ENCODE peak calls at places on chromosomes 11 and 22, in seven cellular contexts. S is neural progenitor cell, P is keratinocyte, R is PC-3, L is IMR-90, W is hepatocyte, B is HCT116. T is an unnamed sample.

GRCh38 chr11:109677876-109678275 is 255.9 kb downstream of the C11orf87 start:
- DNase-seq in B (no peak), R (no peak), S (no peak), L (no peak), P (no peak), W (no peak), T (no peak)

GRCh38 chr11:72584293-72584921 is 89.8 kb downstream of the PDE2A start:
- DNase-seq in S (peak; percentile 64), P (no peak), R (no peak), W (no peak), B (no peak), L (peak; percentile 18), T (no peak)

GRCh38 chr11:134407321-134407828 is 4.7 kb downstream of the B3GAT1 start:
- DNase-seq in W (no peak), P (no peak), L (no peak), B (no peak), S (no peak), R (no peak), T (no peak)

GRCh38 chr11:130611791-130612251 is 163.4 kb downstream of the ADAMTS15 start:
- DNase-seq in B (no peak), R (peak; percentile 52), L (peak; percentile 88), P (no peak), S (no peak), W (no peak), T (peak; percentile 80)

GRCh38 chr22:38937036-38937435 is 20.4 kb upstream of the APOBEC3A start:
- DNase-seq in B (no peak), S (no peak), R (no peak), L (no peak), P (no peak), W (no peak), T (no peak)

GRCh38 chr11:14015711-14016110 is 53.2 kb downstream of the SPON1 start:
- DNase-seq in W (peak; percentile 73), B (peak; percentile 51), P (no peak), L (peak; percentile 81), S (no peak), R (peak; percentile 83), T (peak; percentile 32)

GRCh38 chr22:42296381-42296853 is 26.0 kb upstream of the TCF20 start:
- DNase-seq in L (no peak), R (no peak), W (peak; percentile 53), B (no peak), S (no peak), P (no peak), T (no peak)

GRCh38 chr11:16788141-16789060 is 50.0 kb downstream of the C11orf58 start:
- DNase-seq in S (peak; percentile 81), L (peak; percentile 71), B (peak; percentile 75), R (peak; percentile 81), W (peak; percentile 82), P (peak; percentile 87), T (peak; percentile 96)

GRCh38 chr11:118074785-118075184 is 2.1 kb upstream of the TMPRSS4 start:
- DNase-seq in L (no peak), P (peak; percentile 73), S (no peak), B (no peak), W (no peak), R (peak; percentile 61), T (peak; percentile 91)

GRCh38 chr22:23183107-23183698 is 2.9 kb downstream of the BCR start:
- DNase-seq in S (peak; percentile 96), W (peak; percentile 74), B (no peak), P (no peak), R (peak; percentile 47), L (peak; percentile 66), T (peak; percentile 39)

GRCh38 chr11:86781546-86781945 is 18.8 kb upstream of the PRSS23 start:
- DNase-seq in W (no peak), P (no peak), R (no peak), S (no peak), L (no peak), B (no peak), T (no peak)

GRCh38 chr11:8039530-8040260 is 41.3 kb upstream of the TUB start:
- DNase-seq in R (no peak), P (no peak), S (no peak), W (no peak), L (no peak), B (no peak), T (no peak)

GRCh38 chr11:116577273-116577672 is 195.5 kb downstream of the BUD13 start:
- DNase-seq in L (no peak), B (no peak), W (no peak), R (no peak), P (no peak), S (no peak), T (no peak)

GRCh38 chr11:16179668-16180067 is 176.7 kb downstream of the SOX6 start:
- DNase-seq in S (no peak), R (no peak), L (peak; percentile 7), B (no peak), P (no peak), W (no peak), T (no peak)

GRCh38 chr22:27228771-27229170 is 571.4 kb downstream of the MIAT start:
- DNase-seq in L (no peak), S (no peak), P (no peak), B (no peak), R (no peak), W (no peak), T (no peak)

GRCh38 chr11:102111787-102112653 is 1.8 kb downstream of the YAP1 start:
- DNase-seq in W (peak; percentile 83), L (peak; percentile 94), R (peak; percentile 98), B (peak; percentile 98), S (peak; percentile 60), P (peak; percentile 65), T (peak; percentile 93)

GRCh38 chr11:11978792-11979486 is 29.5 kb downstream of the DKK3 start:
- DNase-seq in S (no peak), W (no peak), R (no peak), P (no peak), L (peak; percentile 80), B (no peak), T (no peak)

GRCh38 chr11:1150769-1151365 is 6.9 kb upstream of the MUC5AC start:
- DNase-seq in P (no peak), W (peak; percentile 39), S (no peak), L (peak; percentile 67), R (peak; percentile 83), B (no peak), T (no peak)

GRCh38 chr22:22156716-22157499 is 87.7 kb upstream of the VPREB1 start:
- DNase-seq in P (peak; percentile 25), L (peak; percentile 73), B (peak; percentile 74), R (peak; percentile 75), S (peak; percentile 82), W (peak; percentile 86), T (peak; percentile 43)

GRCh38 chr11:78714539-78714938 is 139.9 kb upstream of the NARS2 start:
- DNase-seq in P (no peak), L (no peak), S (no peak), R (peak; percentile 64), W (no peak), B (no peak), T (no peak)
- H2AFZ ChIP-seq in P (no peak overlapping the region), L (no peak overlapping the region), S (no peak overlapping the region), R (no peak overlapping the region), W (no peak overlapping the region), B (no peak overlapping the region), T (no peak overlapping the region)

GRCh38 chr22:45125198-45125597 is 38.5 kb upstream of the NUP50 start:
- DNase-seq in R (no peak), S (peak; percentile 39), W (peak; percentile 49), L (peak; percentile 94), P (no peak), B (no peak), T (no peak)
- H2AFZ ChIP-seq in R (no peak overlapping the region), S (peak overlapping the region; percentile 22), W (no peak overlapping the region), L (peak overlapping the region; percentile 64), P (no peak overlapping the region), B (no peak overlapping the region), T (no peak overlapping the region)

DNA sequence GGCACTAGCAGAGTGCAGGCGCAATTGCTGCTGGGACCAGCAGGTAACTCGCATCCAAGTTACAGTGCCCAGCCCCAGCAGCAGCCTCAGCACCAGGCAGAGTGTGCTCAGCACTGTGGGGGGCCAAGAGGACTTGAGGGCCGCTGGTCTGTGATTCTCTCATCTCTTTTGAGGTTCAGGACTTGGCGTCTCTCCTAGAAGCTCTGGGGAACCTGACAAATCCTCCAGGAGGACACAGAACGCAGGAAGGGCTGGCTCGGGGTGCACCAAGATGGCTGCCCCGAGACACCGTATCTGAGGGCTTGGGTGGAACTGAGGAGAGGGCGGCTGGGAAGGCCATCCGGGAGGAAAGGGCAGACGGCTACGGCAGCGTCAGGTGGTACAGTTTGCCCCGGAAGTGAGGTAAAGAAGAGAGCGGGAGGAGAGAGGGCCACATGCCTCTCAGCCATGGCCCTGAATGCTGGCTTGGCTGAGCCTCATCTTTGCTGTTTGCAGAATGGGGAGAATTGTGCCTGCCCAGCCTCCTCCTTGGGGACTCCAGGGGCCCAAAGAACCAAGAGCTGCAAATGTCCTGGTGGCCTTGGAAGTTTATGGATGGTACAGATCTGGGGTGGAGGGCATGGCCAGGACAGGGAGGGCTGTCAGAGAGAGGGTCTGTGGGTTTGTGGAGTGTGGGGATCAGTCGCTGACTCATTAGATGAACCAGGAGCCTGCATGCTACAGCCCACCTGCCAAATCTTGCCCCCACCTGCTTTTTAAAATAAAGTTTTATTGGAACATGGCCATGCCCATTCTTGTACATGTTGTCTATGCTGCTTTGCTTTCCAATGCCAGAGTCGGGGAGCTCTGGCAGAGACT is 78.0 kb downstream of the MYEOV start:
- DNase-seq in R (no peak), P (no peak), B (no peak), S (no peak), W (no peak), L (no peak), T (no peak)
- H2AFZ ChIP-seq in R (no peak overlapping the region), P (no peak overlapping the region), B (no peak overlapping the region), S (no peak overlapping the region), W (no peak overlapping the region), L (no peak overlapping the region), T (no peak overlapping the region)

GRCh38 chr22:50657925-50658324 is 14.7 kb upstream of the SHANK3 start:
- DNase-seq in S (no peak), W (no peak), R (no peak), P (no peak), B (no peak), L (peak; percentile 5), T (no peak)

GRCh38 chr22:50660306-50660705 is 12.3 kb upstream of the SHANK3 start:
- DNase-seq in B (no peak), L (no peak), S (no peak), W (no peak), R (no peak), P (no peak), T (no peak)

DNA sequence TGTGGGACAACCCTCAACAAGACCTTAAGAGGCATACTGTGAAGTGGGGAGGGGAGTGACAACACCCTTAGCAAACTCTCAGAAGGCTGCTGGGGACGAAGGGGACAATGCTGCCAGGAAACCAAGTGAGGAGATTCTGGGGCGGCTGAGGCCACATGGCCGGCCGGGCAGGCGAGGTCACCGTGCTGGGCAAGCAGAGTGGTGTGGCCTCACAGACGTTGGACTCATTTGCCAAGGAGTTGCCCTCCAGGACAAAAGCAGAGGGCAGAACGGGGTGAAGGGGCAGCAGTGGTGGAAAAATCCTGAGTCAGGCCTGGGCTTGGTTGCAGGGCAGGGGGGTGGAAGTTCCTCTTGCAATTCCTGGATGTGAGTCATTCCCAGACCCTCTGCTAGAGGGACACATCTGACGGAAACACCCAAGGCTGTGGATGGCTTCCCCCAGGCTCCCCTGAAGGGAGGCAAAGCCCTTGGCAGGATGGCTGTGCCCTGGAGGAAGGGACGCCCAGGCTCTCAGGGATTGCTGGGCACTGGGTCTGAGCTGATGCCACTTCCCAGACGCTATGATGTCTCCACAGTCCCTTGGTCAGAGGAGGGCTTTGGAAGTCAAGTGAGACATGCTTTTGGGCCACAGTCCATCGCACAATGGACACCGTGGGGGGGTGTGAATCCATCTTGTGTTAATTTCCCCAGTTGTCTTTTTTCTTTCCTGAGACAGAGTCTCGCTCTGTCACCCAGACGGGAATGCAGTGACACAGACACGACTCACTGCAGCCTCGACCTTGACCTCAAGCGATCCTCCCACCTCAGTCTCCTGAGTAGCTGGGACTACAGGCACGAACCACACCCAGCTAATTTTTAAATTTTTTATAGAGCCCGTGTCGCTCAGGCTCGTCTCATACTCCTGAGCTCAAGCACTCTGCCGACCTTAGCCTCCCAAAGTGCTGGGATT is 16.2 kb upstream of the SHANK3 start:
- DNase-seq in S (no peak), R (peak; percentile 73), L (peak; percentile 61), B (no peak), P (no peak), W (no peak), T (no peak)
- H2AFZ ChIP-seq in S (no peak overlapping the region), R (peak overlapping the region; percentile 77), L (peak overlapping the region; percentile 86), B (no peak overlapping the region), P (peak overlapping the region; percentile 13), W (no peak overlapping the region), T (peak overlapping the region; percentile 38)